ENCODE peak calls at places on chromosomes 5 and 9, in seven cellular contexts. One of them, this sample, is unnamed.

GRCh38 chr5:140108093-140109049 is 5.5 kb upstream of the PURA start:
- DNase-seq in A549: no peak
- DNase-seq in CD4-positive, alpha-beta memory T cell: peak; percentile 26
- DNase-seq in body of pancreas: peak; percentile 21
- DNase-seq in stomach: peak; percentile 41
- DNase-seq in adrenal gland: no peak
- DNase-seq in IMR-90: no peak
- DNase-seq in this sample: peak; percentile 68

GRCh38 chr5:142753114-142753764 is 16.9 kb upstream of the ARHGAP26 start:
- DNase-seq in A549: peak; percentile 17
- DNase-seq in CD4-positive, alpha-beta memory T cell: no peak
- DNase-seq in body of pancreas: peak; percentile 62
- DNase-seq in stomach: peak; percentile 83
- DNase-seq in adrenal gland: no peak
- DNase-seq in IMR-90: no peak
- DNase-seq in this sample: peak; percentile 71

GRCh38 chr9:90044710-90045151 is 439.9 kb downstream of the GADD45G start:
- DNase-seq in A549: peak; percentile 73
- DNase-seq in CD4-positive, alpha-beta memory T cell: no peak
- DNase-seq in body of pancreas: no peak
- DNase-seq in stomach: no peak
- DNase-seq in adrenal gland: peak; percentile 73
- DNase-seq in IMR-90: no peak
- DNase-seq in this sample: no peak

GRCh38 chr9:120109242-120109641 is 470.7 kb downstream of the CDK5RAP2 start:
- DNase-seq in A549: peak; percentile 37
- DNase-seq in CD4-positive, alpha-beta memory T cell: no peak
- DNase-seq in body of pancreas: no peak
- DNase-seq in stomach: no peak
- DNase-seq in adrenal gland: no peak
- DNase-seq in IMR-90: no peak
- DNase-seq in this sample: no peak

GRCh38 chr5:164487939-164488338 is 982.5 kb downstream of the MAT2B start:
- DNase-seq in A549: no peak
- DNase-seq in CD4-positive, alpha-beta memory T cell: no peak
- DNase-seq in body of pancreas: no peak
- DNase-seq in stomach: no peak
- DNase-seq in adrenal gland: no peak
- DNase-seq in IMR-90: peak; percentile 20
- DNase-seq in this sample: no peak

GRCh38 chr5:40689442-40689841 is 9.7 kb downstream of the PTGER4 start:
- DNase-seq in A549: peak; percentile 86
- DNase-seq in CD4-positive, alpha-beta memory T cell: no peak
- DNase-seq in body of pancreas: peak; percentile 71
- DNase-seq in stomach: no peak
- DNase-seq in adrenal gland: peak; percentile 44
- DNase-seq in IMR-90: peak; percentile 98
- DNase-seq in this sample: no peak

GRCh38 chr5:139903805-139904565 is 108.4 kb downstream of the PSD2 start:
- DNase-seq in A549: no peak
- DNase-seq in CD4-positive, alpha-beta memory T cell: no peak
- DNase-seq in body of pancreas: no peak
- DNase-seq in stomach: no peak
- DNase-seq in adrenal gland: no peak
- DNase-seq in IMR-90: no peak
- DNase-seq in this sample: peak; percentile 64

GRCh38 chr9:93673844-93674334 is 97.5 kb downstream of the PHF2 start:
- DNase-seq in A549: no peak
- DNase-seq in CD4-positive, alpha-beta memory T cell: no peak
- DNase-seq in body of pancreas: no peak
- DNase-seq in stomach: peak; percentile 2
- DNase-seq in adrenal gland: no peak
- DNase-seq in IMR-90: no peak
- DNase-seq in this sample: peak; percentile 54

GRCh38 chr9:127219533-127219932 is 45.0 kb upstream of the GARNL3 start:
- DNase-seq in A549: no peak
- DNase-seq in CD4-positive, alpha-beta memory T cell: no peak
- DNase-seq in body of pancreas: no peak
- DNase-seq in stomach: no peak
- DNase-seq in adrenal gland: peak; percentile 40
- DNase-seq in IMR-90: no peak
- DNase-seq in this sample: no peak

GRCh38 chr5:82975396-82975795 is 101.8 kb downstream of the TMEM167A start:
- DNase-seq in A549: no peak
- DNase-seq in CD4-positive, alpha-beta memory T cell: no peak
- DNase-seq in body of pancreas: no peak
- DNase-seq in stomach: no peak
- DNase-seq in adrenal gland: no peak
- DNase-seq in IMR-90: no peak
- DNase-seq in this sample: no peak

GRCh38 chr9:123267481-123268239 is 726 bp downstream of the STRBP start:
- DNase-seq in A549: no peak
- DNase-seq in CD4-positive, alpha-beta memory T cell: no peak
- DNase-seq in body of pancreas: peak; percentile 15
- DNase-seq in stomach: peak; percentile 32
- DNase-seq in adrenal gland: peak; percentile 19
- DNase-seq in IMR-90: no peak
- DNase-seq in this sample: peak; percentile 71

GRCh38 chr5:145588113-145588512 is 247.0 kb downstream of the PRELID2 start:
- DNase-seq in A549: no peak
- DNase-seq in CD4-positive, alpha-beta memory T cell: no peak
- DNase-seq in body of pancreas: no peak
- DNase-seq in stomach: no peak
- DNase-seq in adrenal gland: no peak
- DNase-seq in IMR-90: peak; percentile 7
- DNase-seq in this sample: no peak

GRCh38 chr9:124780060-124780756 is 3.3 kb downstream of the OLFML2A start:
- DNase-seq in A549: no peak
- DNase-seq in CD4-positive, alpha-beta memory T cell: no peak
- DNase-seq in body of pancreas: no peak
- DNase-seq in stomach: peak; percentile 22
- DNase-seq in adrenal gland: no peak
- DNase-seq in IMR-90: no peak
- DNase-seq in this sample: peak; percentile 49

GRCh38 chr5:173858675-173859121 is 29.5 kb upstream of the CPEB4 start:
- DNase-seq in A549: no peak
- DNase-seq in CD4-positive, alpha-beta memory T cell: no peak
- DNase-seq in body of pancreas: no peak
- DNase-seq in stomach: no peak
- DNase-seq in adrenal gland: peak; percentile 47
- DNase-seq in IMR-90: no peak
- DNase-seq in this sample: no peak

GRCh38 chr5:55102345-55102744 is at the start of gene GZMA:
- DNase-seq in A549: no peak
- DNase-seq in CD4-positive, alpha-beta memory T cell: peak; percentile 73
- DNase-seq in body of pancreas: no peak
- DNase-seq in stomach: no peak
- DNase-seq in adrenal gland: no peak
- DNase-seq in IMR-90: no peak
- DNase-seq in this sample: no peak

GRCh38 chr9:133788819-133789733 is 50.9 kb upstream of the SARDH start:
- DNase-seq in A549: no peak
- DNase-seq in CD4-positive, alpha-beta memory T cell: no peak
- DNase-seq in body of pancreas: no peak
- DNase-seq in stomach: peak; percentile 80
- DNase-seq in adrenal gland: no peak
- DNase-seq in IMR-90: no peak
- DNase-seq in this sample: no peak

GRCh38 chr9:103364753-103365152 is 369.6 kb downstream of the CYLC2 start:
- DNase-seq in A549: peak; percentile 18
- DNase-seq in CD4-positive, alpha-beta memory T cell: no peak
- DNase-seq in body of pancreas: no peak
- DNase-seq in stomach: no peak
- DNase-seq in adrenal gland: no peak
- DNase-seq in IMR-90: no peak
- DNase-seq in this sample: no peak

GRCh38 chr9:114299286-114300152 is 23.4 kb upstream of the ORM1 start:
- DNase-seq in A549: no peak
- DNase-seq in CD4-positive, alpha-beta memory T cell: no peak
- DNase-seq in body of pancreas: peak; percentile 0
- DNase-seq in stomach: peak; percentile 19
- DNase-seq in adrenal gland: peak; percentile 10
- DNase-seq in IMR-90: no peak
- DNase-seq in this sample: peak; percentile 54

GRCh38 chr9:114294664-114295063 is 28.2 kb upstream of the ORM1 start:
- DNase-seq in A549: no peak
- DNase-seq in CD4-positive, alpha-beta memory T cell: no peak
- DNase-seq in body of pancreas: no peak
- DNase-seq in stomach: no peak
- DNase-seq in adrenal gland: no peak
- DNase-seq in IMR-90: no peak
- DNase-seq in this sample: no peak

GRCh38 chr9:114291886-114292590 is 30.9 kb upstream of the ORM1 start:
- DNase-seq in A549: no peak
- DNase-seq in CD4-positive, alpha-beta memory T cell: no peak
- DNase-seq in body of pancreas: peak; percentile 1
- DNase-seq in stomach: no peak
- DNase-seq in adrenal gland: peak; percentile 11
- DNase-seq in IMR-90: no peak
- DNase-seq in this sample: peak; percentile 8

GRCh38 chr9:114300153-114300845 is 22.6 kb upstream of the ORM1 start:
- DNase-seq in A549: no peak
- DNase-seq in CD4-positive, alpha-beta memory T cell: no peak
- DNase-seq in body of pancreas: peak; percentile 1
- DNase-seq in stomach: peak; percentile 10
- DNase-seq in adrenal gland: no peak
- DNase-seq in IMR-90: no peak
- DNase-seq in this sample: peak; percentile 57

GRCh38 chr9:114296338-114296737 is 26.6 kb upstream of the ORM1 start:
- DNase-seq in A549: no peak
- DNase-seq in CD4-positive, alpha-beta memory T cell: no peak
- DNase-seq in body of pancreas: no peak
- DNase-seq in stomach: no peak
- DNase-seq in adrenal gland: no peak
- DNase-seq in IMR-90: no peak
- DNase-seq in this sample: no peak
- H3K27ac ChIP-seq in A549: no peak overlapping the region
- H3K27ac ChIP-seq in CD4-positive, alpha-beta memory T cell: no peak overlapping the region
- H3K27ac ChIP-seq in body of pancreas: no peak overlapping the region
- H3K27ac ChIP-seq in stomach: no peak overlapping the region
- H3K27ac ChIP-seq in adrenal gland: no peak overlapping the region
- H3K27ac ChIP-seq in IMR-90: no peak overlapping the region
- H3K27ac ChIP-seq in this sample: no peak overlapping the region

GRCh38 chr5:1799110-1799601 is 481 bp downstream of the MRPL36 start:
- DNase-seq in A549: peak; percentile 15
- DNase-seq in CD4-positive, alpha-beta memory T cell: peak; percentile 22
- DNase-seq in body of pancreas: no peak
- DNase-seq in stomach: no peak
- DNase-seq in adrenal gland: peak; percentile 37
- DNase-seq in IMR-90: peak; percentile 19
- DNase-seq in this sample: no peak

GRCh38 chr5:1801061-1801953 is at the start of gene NDUFS6:
- DNase-seq in A549: peak; percentile 81
- DNase-seq in CD4-positive, alpha-beta memory T cell: peak; percentile 70
- DNase-seq in body of pancreas: peak; percentile 84
- DNase-seq in stomach: peak; percentile 84
- DNase-seq in adrenal gland: peak; percentile 76
- DNase-seq in IMR-90: peak; percentile 55
- DNase-seq in this sample: peak; percentile 92

GRCh38 chr5:1799602-1800469 is at the start of gene MRPL36:
- DNase-seq in A549: peak; percentile 94
- DNase-seq in CD4-positive, alpha-beta memory T cell: peak; percentile 88
- DNase-seq in body of pancreas: peak; percentile 95
- DNase-seq in stomach: peak; percentile 94
- DNase-seq in adrenal gland: peak; percentile 94
- DNase-seq in IMR-90: peak; percentile 85
- DNase-seq in this sample: peak; percentile 97

GRCh38 chr5:1801954-1802295 is 718 bp downstream of the NDUFS6 start:
- DNase-seq in A549: peak; percentile 17
- DNase-seq in CD4-positive, alpha-beta memory T cell: no peak
- DNase-seq in body of pancreas: no peak
- DNase-seq in stomach: no peak
- DNase-seq in adrenal gland: no peak
- DNase-seq in IMR-90: no peak
- DNase-seq in this sample: no peak

DNA sequence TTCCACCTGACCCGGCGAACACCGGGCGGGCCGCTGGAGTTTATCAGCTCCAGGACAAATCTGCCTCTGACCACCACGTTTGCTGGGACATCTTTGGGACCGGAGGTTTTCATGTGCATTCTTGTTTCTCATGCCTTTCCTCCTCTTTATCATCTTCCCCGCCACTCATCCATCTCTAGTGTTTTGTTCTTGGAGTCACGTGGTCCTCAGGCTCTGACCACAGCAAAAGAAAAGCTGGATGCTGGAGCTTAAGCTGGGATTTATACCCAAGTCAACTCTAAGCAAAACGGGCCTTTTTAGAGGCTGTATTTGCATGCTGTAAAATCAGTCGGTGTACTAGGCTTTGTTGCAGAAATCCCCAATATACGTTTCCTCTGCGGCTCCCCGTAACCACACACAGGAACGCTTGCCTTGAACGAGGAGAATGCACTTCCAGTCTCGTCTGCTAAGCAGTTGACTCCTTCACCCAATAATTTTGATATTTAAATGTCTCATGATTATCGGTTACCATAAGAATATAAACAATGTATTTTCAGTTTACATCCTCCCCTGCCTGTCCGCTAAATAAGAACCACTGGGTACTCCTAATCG is 642 bp upstream of the NDUFS6 start:
- DNase-seq in A549: peak; percentile 36
- DNase-seq in CD4-positive, alpha-beta memory T cell: peak; percentile 60
- DNase-seq in body of pancreas: no peak
- DNase-seq in stomach: no peak
- DNase-seq in adrenal gland: peak; percentile 33
- DNase-seq in IMR-90: no peak
- DNase-seq in this sample: peak; percentile 66
- H3K27ac ChIP-seq in A549: peak overlapping the region; percentile 87
- H3K27ac ChIP-seq in CD4-positive, alpha-beta memory T cell: peak overlapping the region; percentile 91
- H3K27ac ChIP-seq in body of pancreas: peak overlapping the region; percentile 86
- H3K27ac ChIP-seq in stomach: peak overlapping the region; percentile 89
- H3K27ac ChIP-seq in adrenal gland: peak overlapping the region; percentile 89
- H3K27ac ChIP-seq in IMR-90: peak overlapping the region; percentile 61
- H3K27ac ChIP-seq in this sample: peak overlapping the region; percentile 87

GRCh38 chr5:963310-963672 is 45.3 kb upstream of the NKD2 start:
- DNase-seq in A549: no peak
- DNase-seq in CD4-positive, alpha-beta memory T cell: no peak
- DNase-seq in body of pancreas: no peak
- DNase-seq in stomach: no peak
- DNase-seq in adrenal gland: no peak
- DNase-seq in IMR-90: no peak
- DNase-seq in this sample: no peak
- H3K27ac ChIP-seq in A549: no peak overlapping the region
- H3K27ac ChIP-seq in CD4-positive, alpha-beta memory T cell: no peak overlapping the region
- H3K27ac ChIP-seq in body of pancreas: peak overlapping the region; percentile 47
- H3K27ac ChIP-seq in stomach: no peak overlapping the region
- H3K27ac ChIP-seq in adrenal gland: peak overlapping the region; percentile 57
- H3K27ac ChIP-seq in IMR-90: peak overlapping the region; percentile 57
- H3K27ac ChIP-seq in this sample: peak overlapping the region; percentile 80

GRCh38 chr9:21803674-21804048 is 1.2 kb downstream of the MTAP start:
- DNase-seq in A549: no peak
- DNase-seq in CD4-positive, alpha-beta memory T cell: no peak
- DNase-seq in body of pancreas: no peak
- DNase-seq in stomach: no peak
- DNase-seq in adrenal gland: no peak
- DNase-seq in IMR-90: no peak
- DNase-seq in this sample: no peak
- H3K27ac ChIP-seq in A549: peak overlapping the region; percentile 87
- H3K27ac ChIP-seq in CD4-positive, alpha-beta memory T cell: peak overlapping the region; percentile 50
- H3K27ac ChIP-seq in body of pancreas: peak overlapping the region; percentile 88
- H3K27ac ChIP-seq in stomach: peak overlapping the region; percentile 94
- H3K27ac ChIP-seq in adrenal gland: peak overlapping the region; percentile 87
- H3K27ac ChIP-seq in IMR-90: peak overlapping the region; percentile 67
- H3K27ac ChIP-seq in this sample: peak overlapping the region; percentile 90

This sample was measured in upper lobe of right lung.